ENCODE peak calls at places on chromosomes 4 and X, in five cellular contexts. M is stimulated activated CD8-positive, alpha-beta memory T cell treated with anti-CD3 and anti-CD28 coated beads, Interleukin-7, amount 100 ng/mL, for 1 hour; V is EH; H is foreskin melanocyte; U is glutamatergic neuron. S is an unnamed sample.

GRCh38 chrX:65999563-66000148 is 40.2 kb downstream of the VSIG4 start:
- DNase-seq in U (no peak), V (no peak), M (no peak), H (no peak), S (no peak)

GRCh38 chr4:153676491-153676890 is 7.6 kb upstream of the TLR2 start:
- DNase-seq in M (no peak), V (peak), U (no peak), H (no peak), S (no peak)

GRCh38 chrX:1380672-1381233 is 11.2 kb downstream of the SLC25A6 start:
- DNase-seq in H (no peak), V (no peak), U (peak), M (no peak), S (no peak)

GRCh38 chr4:114811564-114812360 is 213.2 kb downstream of the UGT8 start:
- DNase-seq in U (no peak), H (no peak), M (no peak), V (no peak), S (no peak)

GRCh38 chr4:151031831-151032605 is 16.9 kb upstream of the LRBA start:
- DNase-seq in U (no peak), H (no peak), M (no peak), V (peak), S (no peak)

GRCh38 chr4:52103314-52103713 is 52.2 kb downstream of the SPATA18 start:
- DNase-seq in H (no peak), V (peak), M (no peak), U (no peak), S (no peak)

GRCh38 chrX:73977542-73978169 is 326.3 kb upstream of the ZCCHC13 start:
- DNase-seq in U (no peak), V (no peak), M (no peak), H (no peak), S (no peak)

GRCh38 chr4:36243355-36244256 is 708 bp downstream of the ARAP2 start:
- DNase-seq in H (no peak), M (peak), U (peak), V (no peak), S (no peak)

GRCh38 chr4:78953231-78953630 is 14.0 kb upstream of the PAQR3 start:
- DNase-seq in U (no peak), H (no peak), M (no peak), V (no peak), S (no peak)

GRCh38 chrX:31837445-31837844 is 765.6 kb upstream of the FTHL17 start:
- DNase-seq in M (no peak), U (peak), V (no peak), H (no peak), S (no peak)

GRCh38 chr4:156475322-156475721 is 496.3 kb downstream of the PDGFC start:
- DNase-seq in H (peak), U (no peak), M (no peak), V (peak), S (no peak)

GRCh38 chr4:173040200-173040599 is 128.4 kb upstream of the GALNT7 start:
- DNase-seq in H (no peak), U (no peak), M (no peak), V (no peak), S (no peak)

GRCh38 chrX:24594531-24594930 is 52.6 kb downstream of the PCYT1B start:
- DNase-seq in H (no peak), M (no peak), U (no peak), V (no peak), S (no peak)

GRCh38 chrX:154738013-154738738 is 12.7 kb downstream of the GAB3 start:
- DNase-seq in V (peak), U (no peak), H (peak), M (no peak), S (no peak)

GRCh38 chr4:75004755-75005668 is 72.1 kb downstream of the PARM1 start:
- DNase-seq in V (no peak), U (no peak), M (no peak), H (no peak), S (no peak)

GRCh38 chr4:177177446-177178160 is 132.1 kb upstream of the NEIL3 start:
- DNase-seq in V (peak), H (no peak), M (no peak), U (no peak), S (no peak)

GRCh38 chr4:176011523-176011922 is 54.1 kb upstream of the WDR17 start:
- DNase-seq in U (no peak), M (no peak), V (no peak), H (peak), S (no peak)

GRCh38 chrX:71492086-71493065 is 40.5 kb upstream of the OGT start:
- DNase-seq in H (no peak), U (peak), M (no peak), V (peak), S (peak)

GRCh38 chr4:168621806-168622589 is 125.1 kb downstream of the PALLD start:
- DNase-seq in M (no peak), H (no peak), U (no peak), V (peak), S (no peak)

GRCh38 chr4:7822858-7823257 is 116.8 kb downstream of the AFAP1 start:
- DNase-seq in V (no peak), M (no peak), U (no peak), H (no peak), S (no peak)

GRCh38 chrX:10286195-10286594 is 129.4 kb downstream of the CLCN4 start:
- DNase-seq in U (no peak), H (no peak), M (no peak), V (no peak), S (no peak)

GRCh38 chr4:188984518-188984917 is 845.3 kb downstream of the TRIML1 start:
- DNase-seq in H (no peak), V (no peak), M (no peak), U (no peak), S (no peak)

GRCh38 chr4:23728393-23728792 is 161.5 kb downstream of the PPARGC1A start:
- DNase-seq in V (peak), M (no peak), H (peak), U (no peak), S (peak)

GRCh38 chr4:143140696-143141095 is 44.0 kb upstream of the USP38 start:
- DNase-seq in H (no peak), V (no peak), M (no peak), U (no peak), S (no peak)

GRCh38 chrX:2583194-2584162 is 82.7 kb upstream of the DHRSX start:
- DNase-seq in U (peak), H (no peak), V (no peak), M (no peak), S (no peak)

GRCh38 chr4:81786063-81786763 is 314.5 kb upstream of the RASGEF1B start:
- DNase-seq in U (no peak), M (no peak), H (peak), V (no peak), S (no peak)

GRCh38 chrX:120459313-120459712 is 9.8 kb downstream of the LAMP2 start:
- DNase-seq in M (no peak), U (no peak), V (no peak), H (no peak), S (no peak)

GRCh38 chrX:140709421-140709846 is at the start of gene LINC00632:
- DNase-seq in V (no peak), U (peak), M (no peak), H (no peak), S (no peak)